ENCODE peak calls at places on chromosomes 12 and 14, in four cellular contexts. E, B, N and X are unnamed samples.

GRCh38 chr14:54804720-54805060 is 97.9 kb downstream of the GCH1 start:
- DNase-seq in E (peak; percentile 55), B (no peak), N (no peak), X (no peak)

GRCh38 chr14:53304726-53305381 is 151.7 kb upstream of the DDHD1 start:
- DNase-seq in E (no peak), B (no peak), N (no peak), X (no peak)

GRCh38 chr14:27528328-27528727 is 930.5 kb upstream of the NOVA1 start:
- DNase-seq in E (no peak), B (no peak), N (peak; percentile 21), X (no peak)

GRCh38 chr12:63003223-63003819 is 68.4 kb upstream of the PPM1H start:
- DNase-seq in E (no peak), B (no peak), N (no peak), X (no peak)

GRCh38 chr14:102320033-102320660 is 601 bp downstream of the ZNF839 start:
- DNase-seq in E (no peak), B (peak; percentile 63), N (no peak), X (no peak)

GRCh38 chr12:57591567-57592325 is 754 bp downstream of the PIP4K2C start:
- DNase-seq in E (peak; percentile 47), B (peak; percentile 45), N (no peak), X (no peak)

GRCh38 chr14:24300326-24300980 is 803 bp downstream of the NOP9 start:
- DNase-seq in E (no peak), B (no peak), N (no peak), X (no peak)

GRCh38 chr14:33943081-33943480 is 7.8 kb downstream of the EGLN3 start:
- DNase-seq in E (no peak), B (no peak), N (no peak), X (no peak)

GRCh38 chr12:31206038-31206670 is 119.8 kb downstream of the SINHCAF start:
- DNase-seq in E (no peak), B (no peak), N (no peak), X (peak; percentile 69)

GRCh38 chr14:62759796-62760195 is 285.5 kb downstream of the KCNH5 start:
- DNase-seq in E (no peak), B (no peak), N (no peak), X (no peak)

GRCh38 chr12:57616383-57617101 is 5.3 kb downstream of the ARHGEF25 start:
- DNase-seq in E (no peak), B (no peak), N (no peak), X (no peak)

GRCh38 chr12:25155031-25155576 is 39.9 kb downstream of the DNAI7 start:
- DNase-seq in E (no peak), B (peak; percentile 8), N (peak; percentile 16), X (peak; percentile 13)

GRCh38 chr12:905273-906076 is 44.0 kb downstream of the RAD52 start:
- DNase-seq in E (no peak), B (no peak), N (no peak), X (no peak)

GRCh38 chr12:66188584-66189475 is at the start of gene IRAK3:
- DNase-seq in E (peak; percentile 79), B (no peak), N (no peak), X (no peak)

GRCh38 chr14:49863483-49864262 is 11.1 kb upstream of the NEMF start:
- DNase-seq in E (no peak), B (peak; percentile 49), N (no peak), X (no peak)

GRCh38 chr14:74240794-74241610 is 1.8 kb downstream of the VSX2 start:
- DNase-seq in E (peak; percentile 81), B (no peak), N (no peak), X (no peak)

GRCh38 chr12:42630323-42630722 is 40.8 kb upstream of the PRICKLE1 start:
- DNase-seq in E (no peak), B (no peak), N (no peak), X (no peak)

GRCh38 chr12:126663304-126664094 is 1598.3 kb downstream of the AACS start:
- DNase-seq in E (peak; percentile 52), B (peak; percentile 33), N (peak; percentile 1), X (peak; percentile 32)

GRCh38 chr14:63901434-63902085 is 48.8 kb downstream of the SYNE2 start:
- DNase-seq in E (no peak), B (no peak), N (no peak), X (no peak)

GRCh38 chr14:44988694-44989093 is 26.7 kb downstream of the TOGARAM1 start:
- DNase-seq in E (no peak), B (no peak), N (no peak), X (no peak)

GRCh38 chr12:17286874-17287273 is 680.9 kb upstream of the LMO3 start:
- DNase-seq in E (no peak), B (no peak), N (no peak), X (no peak)

GRCh38 chr14:75675265-75675960 is 14.4 kb downstream of the TTLL5 start:
- DNase-seq in E (no peak), B (no peak), N (no peak), X (no peak)

GRCh38 chr12:7374423-7375144 is 69.4 kb downstream of the CD163L1 start:
- DNase-seq in E (peak; percentile 78), B (peak; percentile 8), N (peak; percentile 80), X (peak; percentile 47)

GRCh38 chr14:89933002-89933401 is 21.5 kb downstream of the EFCAB11 start:
- DNase-seq in E (no peak), B (no peak), N (no peak), X (no peak)

GRCh38 chr12:48615681-48616080 is 45.8 kb upstream of the LALBA start:
- DNase-seq in E (no peak), B (peak; percentile 42), N (no peak), X (peak; percentile 23)
- TF ChIP-seq FOSL1 in E (no peak), B (peak; percentile 79), N (no peak), X (no peak)

GRCh38 chr12:93773122-93773871 is 96.1 kb downstream of the CRADD start:
- DNase-seq in E (no peak), B (no peak), N (no peak), X (no peak)
- TF ChIP-seq SIN3A in E (no peak), B (no peak), N (no peak), X (no peak)

DNA sequence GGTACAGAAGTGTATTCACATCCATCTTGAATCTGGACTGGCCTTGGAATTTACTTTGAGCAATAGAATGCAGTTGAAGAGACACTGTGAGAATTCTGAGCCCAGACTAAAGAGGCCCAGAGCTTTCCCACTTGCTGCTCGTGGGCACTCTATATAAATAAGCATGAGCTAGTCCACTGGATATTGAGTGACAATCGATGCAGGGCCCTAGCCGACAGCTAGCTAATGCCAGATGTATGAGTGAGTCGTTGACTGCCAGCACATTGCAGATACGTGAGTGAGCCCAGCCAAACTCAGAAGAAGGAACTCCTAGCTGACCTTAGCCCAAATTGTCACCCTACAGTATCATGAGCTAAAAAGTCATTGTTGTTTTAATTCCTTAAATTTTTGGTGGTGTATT is 24.9 kb downstream of the NAV3 start:
- DNase-seq in E (no peak), B (no peak), N (no peak), X (no peak)
- TF ChIP-seq FOSL1 in E (no peak), B (no peak), N (no peak), X (no peak)

GRCh38 chr14:72830786-72831583 is 62.9 kb downstream of the DPF3 start:
- DNase-seq in E (no peak), B (no peak), N (no peak), X (no peak)
- TF ChIP-seq SIN3A in E (no peak), B (no peak), N (no peak), X (no peak)

DNA sequence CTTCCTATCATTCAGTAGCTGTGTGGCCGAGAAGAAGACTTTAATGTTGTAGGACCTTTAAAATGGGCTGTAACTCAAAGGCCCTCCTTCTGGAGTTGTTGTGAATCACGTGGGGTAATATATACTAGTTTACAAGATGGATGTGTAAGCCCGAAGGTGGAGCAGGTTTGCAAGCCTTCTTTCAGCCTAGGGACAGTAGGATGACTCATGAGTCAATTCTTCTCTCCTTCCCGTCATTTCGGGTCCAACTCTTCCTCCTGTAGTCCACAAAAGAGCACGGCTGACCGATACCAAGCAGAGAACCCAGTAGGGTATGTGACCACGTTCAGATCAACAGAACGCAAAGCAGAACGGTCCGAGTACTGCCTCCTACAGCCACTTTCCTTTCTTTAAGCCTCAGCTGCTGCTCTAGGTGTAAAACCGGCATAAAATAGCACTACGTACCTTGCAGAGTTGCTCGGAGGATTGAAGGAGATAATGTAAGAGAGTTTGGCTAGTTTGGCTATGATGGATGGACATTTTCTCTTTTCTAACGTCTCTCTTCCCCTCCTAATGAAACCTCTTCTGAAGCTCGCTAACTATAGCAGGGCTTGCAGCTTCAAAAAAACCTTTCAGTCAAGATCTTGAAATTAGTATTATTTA is 1.3 kb upstream of the RASSF3 start:
- DNase-seq in E (peak; percentile 63), B (peak; percentile 47), N (peak; percentile 58), X (peak; percentile 81)
- TF ChIP-seq FOSL1 in E (no peak), B (peak; percentile 73), N (no peak), X (peak; percentile 70)

GRCh38 chr12:109539508-109539907 is 33.8 kb downstream of the MMAB start:
- DNase-seq in E (no peak), B (no peak), N (no peak), X (no peak)
- TF ChIP-seq SIN3A in E (no peak), B (no peak), N (no peak), X (no peak)

DNA sequence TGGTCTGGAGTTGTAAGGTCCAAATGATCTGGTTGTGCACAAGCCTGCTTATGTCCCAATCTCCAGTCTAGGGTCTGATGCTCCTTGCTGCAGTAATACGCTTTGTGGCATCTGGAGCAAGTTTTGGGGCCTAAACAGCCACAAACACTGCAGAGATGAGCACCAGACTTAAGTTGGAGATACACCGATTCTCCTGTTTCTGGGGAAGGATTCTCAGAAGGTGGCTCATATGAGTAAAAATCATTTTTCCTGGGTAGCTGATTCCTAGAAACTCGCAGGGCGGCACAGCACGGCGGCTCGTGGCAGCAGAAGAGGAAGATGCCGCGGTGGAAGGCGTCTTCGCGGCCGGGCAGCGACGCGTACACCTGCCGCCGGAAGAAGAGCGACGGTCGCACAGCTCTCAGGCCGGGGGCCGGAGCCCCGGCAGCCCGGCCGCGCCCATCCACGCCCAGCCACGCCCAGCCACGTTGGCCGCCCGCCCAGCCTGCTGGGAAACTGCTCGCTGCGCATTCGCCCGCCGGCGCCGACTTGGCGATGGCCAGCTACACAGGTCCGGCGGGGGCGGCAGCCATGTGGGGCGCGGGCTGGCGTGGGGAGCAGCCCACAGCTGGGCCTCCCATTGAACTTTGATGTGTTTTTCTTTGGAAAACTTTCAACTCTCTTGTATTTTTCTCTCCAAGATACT is 129.0 kb downstream of the ASCL4 start:
- DNase-seq in E (peak; percentile 93), B (peak; percentile 90), N (no peak), X (no peak)
- TF ChIP-seq FOSL1 in E (no peak), B (no peak), N (no peak), X (no peak)

GRCh38 chr12:112898380-112898779 is 8.4 kb upstream of the OAS1 start:
- DNase-seq in E (no peak), B (no peak), N (no peak), X (no peak)
- TF ChIP-seq SIN3A in E (no peak), B (no peak), N (no peak), X (no peak)

GRCh38 chr12:85279449-85280137 is 427 bp upstream of the ALX1 start:
- DNase-seq in E (peak; percentile 61), B (no peak), N (no peak), X (no peak)

GRCh38 chr12:85278598-85279448 is 1.2 kb upstream of the ALX1 start:
- DNase-seq in E (peak; percentile 60), B (no peak), N (no peak), X (no peak)

GRCh38 chr12:85280138-85280983 is at the start of gene ALX1:
- DNase-seq in E (peak; percentile 87), B (no peak), N (no peak), X (no peak)

GRCh38 chr12:85275359-85275758 is 4.7 kb upstream of the ALX1 start:
- DNase-seq in E (no peak), B (no peak), N (no peak), X (no peak)

GRCh38 chr12:85277900-85278597 is 2.0 kb upstream of the ALX1 start:
- DNase-seq in E (no peak), B (no peak), N (no peak), X (no peak)
- TF ChIP-seq FOSL1 in E (no peak), B (no peak), N (no peak), X (no peak)